ENCODE peak calls at places on chromosomes 3 and 15, in five cellular contexts. P, J, M, W and X are unnamed samples.

GRCh38 chr15:41838400-41838897 is at the start of gene PLA2G4B:
- DNase-seq in W (no peak), J (no peak), M (no peak), P (no peak), X (no peak)

GRCh38 chr3:4406746-4407568 is 60.1 kb downstream of the SUMF1 start:
- DNase-seq in M (no peak), P (no peak), J (no peak), W (no peak), X (no peak)

GRCh38 chr3:197306374-197307086 is 8.1 kb upstream of the DLG1 start:
- DNase-seq in P (peak), J (no peak), M (no peak), W (no peak), X (no peak)

GRCh38 chr3:99659965-99660364 is 21.6 kb downstream of the COL8A1 start:
- DNase-seq in J (no peak), M (no peak), W (no peak), P (no peak), X (no peak)

GRCh38 chr3:60716573-60716972 is 534.7 kb downstream of the FHIT start:
- DNase-seq in J (no peak), P (no peak), W (no peak), M (no peak), X (no peak)

GRCh38 chr3:25573386-25574171 is 91.1 kb downstream of the TOP2B start:
- DNase-seq in J (no peak), W (no peak), P (no peak), M (no peak), X (no peak)

GRCh38 chr15:55289011-55289572 is 521 bp downstream of the RAB27A start:
- DNase-seq in P (peak), J (peak), M (peak), W (no peak), X (peak)

GRCh38 chr15:39657714-39658113 is 76.8 kb downstream of the THBS1 start:
- DNase-seq in M (no peak), W (no peak), P (no peak), J (no peak), X (no peak)

GRCh38 chr15:59074607-59075006 is 30.3 kb upstream of the CCNB2 start:
- DNase-seq in J (no peak), P (no peak), W (peak), M (no peak), X (no peak)

GRCh38 chr3:157174265-157174615 is 14.3 kb upstream of the CCNL1 start:
- DNase-seq in M (peak), P (no peak), J (peak), W (no peak), X (peak)

GRCh38 chr3:172726370-172726769 is 15.5 kb upstream of the NCEH1 start:
- DNase-seq in J (no peak), P (no peak), W (no peak), M (no peak), X (no peak)
- TF ChIP-seq JUNB in J (no peak), P (no peak), W (no peak), M (no peak), X (no peak)

GRCh38 chr15:75215107-75216004 is 13.7 kb downstream of the C15orf39 start:
- DNase-seq in J (no peak), M (no peak), W (no peak), P (no peak), X (peak)
- H3K4me2 ChIP-seq in J (no peak), M (no peak), W (no peak), P (no peak), X (no peak)

GRCh38 chr3:14152233-14152962 is 26.0 kb downstream of the XPC start:
- DNase-seq in W (no peak), J (peak), P (no peak), M (peak), X (peak)
- TF ChIP-seq CTCF in W (peak), J (no peak), P (peak), M (peak), X (peak)

GRCh38 chr3:192866804-192867203 is 50.9 kb downstream of the MB21D2 start:
- DNase-seq in J (no peak), M (no peak), P (no peak), W (no peak), X (no peak)
- TF ChIP-seq JUNB in J (no peak), M (no peak), P (no peak), W (no peak), X (no peak)

GRCh38 chr3:50661321-50661837 is 13.3 kb upstream of the DOCK3 start:
- DNase-seq in M (no peak), J (no peak), W (no peak), P (no peak), X (no peak)

GRCh38 chr3:50664959-50665602 is 9.6 kb upstream of the DOCK3 start:
- DNase-seq in P (no peak), W (no peak), J (no peak), M (no peak), X (no peak)

GRCh38 chr3:50666801-50667200 is 7.9 kb upstream of the DOCK3 start:
- DNase-seq in J (no peak), P (no peak), M (no peak), W (no peak), X (no peak)

GRCh38 chr3:50662408-50662807 is 12.3 kb upstream of the DOCK3 start:
- DNase-seq in P (no peak), J (no peak), M (no peak), W (no peak), X (no peak)

DNA sequence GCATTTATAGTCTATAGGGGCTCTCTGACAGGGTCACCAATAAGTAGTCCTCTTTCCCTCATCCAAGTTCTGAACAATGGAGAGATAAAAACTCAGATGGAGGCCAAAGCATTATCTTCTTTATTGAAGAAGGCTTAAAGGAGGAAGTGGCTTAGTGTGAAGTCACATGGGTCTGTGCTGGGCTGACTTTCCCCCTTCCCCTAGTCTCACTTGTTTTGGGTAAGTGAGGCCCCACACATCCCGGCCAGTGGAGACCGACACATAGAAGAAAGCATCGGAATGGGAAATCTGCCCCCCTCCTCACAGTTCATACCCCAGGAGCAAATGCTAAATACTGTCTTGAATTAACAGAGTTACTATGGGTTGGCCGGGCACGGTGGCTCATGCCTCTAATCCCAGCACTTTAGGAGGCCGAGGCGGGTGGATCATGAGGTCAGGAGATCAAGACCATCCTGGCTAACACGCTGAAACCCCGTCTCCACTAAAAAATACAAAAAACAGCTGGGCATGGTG is 9.1 kb upstream of the DOCK3 start:
- DNase-seq in W (no peak), P (no peak), M (no peak), J (no peak), X (no peak)
- H3K4me2 ChIP-seq in W (no peak), P (no peak), M (no peak), J (no peak), X (no peak)

DNA sequence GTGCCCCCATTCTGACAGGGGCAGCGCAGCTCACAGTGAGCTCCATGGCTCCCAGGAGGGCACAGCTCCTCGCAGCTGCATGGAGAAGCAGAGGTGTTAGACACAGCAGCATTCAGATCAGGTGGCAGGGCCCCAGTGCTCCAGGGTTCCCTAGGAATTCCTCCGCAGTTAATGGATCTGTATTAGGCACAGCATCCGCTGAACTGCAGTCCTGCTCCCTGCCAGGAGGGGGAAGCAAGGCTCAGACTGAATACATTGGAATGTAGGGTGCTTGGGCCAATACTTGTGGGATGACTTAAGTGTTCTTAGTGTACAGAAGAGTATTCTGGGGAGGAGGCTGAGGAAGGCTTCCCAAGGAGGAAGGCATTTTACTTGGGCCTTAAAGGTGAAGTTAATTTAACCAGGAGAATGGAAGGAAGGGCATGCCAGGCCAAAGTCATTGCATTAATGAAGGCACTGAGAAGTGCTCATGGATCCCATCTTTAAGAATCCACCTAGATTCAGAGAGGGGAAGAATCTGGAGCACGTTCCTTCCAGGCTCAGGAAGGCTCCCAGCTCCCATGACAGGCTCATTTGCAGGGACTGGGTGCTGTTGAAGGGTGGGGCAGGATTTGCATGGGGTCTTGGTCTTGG is 111.6 kb downstream of the RAB11A start:
- DNase-seq in M (peak), W (no peak), J (peak), P (peak), X (peak)
- TF ChIP-seq CTCF in M (peak), W (peak), J (peak), P (peak), X (peak)